ENCODE peak calls at places on chromosomes 7 and 10, in ten cellular contexts. B, X, Z, V, L, S, P, E, I and K are unnamed samples.

GRCh38 chr7:117149692-117150091 is 173.2 kb downstream of the WNT2 start:
- DNase-seq in E (no peak), X (no peak), L (no peak), Z (no peak), V (no peak), I (no peak), S (no peak), B (no peak), P (no peak), K (no peak)

GRCh38 chr10:28060031-28060607 is 61.2 kb upstream of the ODAD2 start:
- DNase-seq in X (no peak), P (no peak), L (no peak), E (no peak), I (no peak), S (no peak), Z (no peak), V (no peak), B (no peak), K (no peak)

GRCh38 chr7:140176811-140177702 is at the start of gene KDM7A:
- DNase-seq in L (peak), X (peak), I (peak), B (peak), S (peak), E (peak), P (peak), V (peak), Z (peak), K (peak)

GRCh38 chr10:14032406-14032998 is 298.2 kb downstream of the FRMD4A start:
- DNase-seq in X (no peak), L (no peak), P (no peak), Z (no peak), V (no peak), B (no peak), E (no peak), I (peak), S (peak), K (peak)

GRCh38 chr7:65827366-65827765 is 45.5 kb upstream of the VKORC1L1 start:
- DNase-seq in B (no peak), X (no peak), I (no peak), V (peak), Z (no peak), S (no peak), E (no peak), L (no peak), P (no peak), K (no peak)

GRCh38 chr7:46664458-46664857 is 743.4 kb upstream of the IGFBP3 start:
- DNase-seq in P (no peak), L (no peak), V (no peak), X (no peak), S (no peak), Z (no peak), B (no peak), I (peak), E (no peak), K (no peak)

GRCh38 chr10:10796774-10797415 is 220.8 kb upstream of the CELF2 start:
- DNase-seq in L (no peak), X (peak), V (peak), B (no peak), E (peak), Z (no peak), I (no peak), P (no peak), S (no peak), K (no peak)

GRCh38 chr7:139396323-139396951 is 36.7 kb downstream of the LUC7L2 start:
- DNase-seq in S (no peak), X (no peak), E (peak), Z (no peak), L (no peak), V (no peak), I (no peak), P (no peak), B (no peak), K (no peak)

GRCh38 chr7:72405871-72406270 is 6.3 kb downstream of the CALN1 start:
- DNase-seq in B (no peak), X (no peak), L (no peak), E (no peak), Z (no peak), P (no peak), S (no peak), I (no peak), V (no peak), K (no peak)

GRCh38 chr7:73894851-73895441 is 34.0 kb downstream of the TMEM270 start:
- DNase-seq in B (peak), E (peak), V (peak), L (peak), X (peak), S (peak), P (no peak), Z (peak), I (no peak), K (no peak)
- TF ChIP-seq CTCF in B (peak), E (no peak), V (peak), L (no peak), X (no peak), S (no peak), P (no peak), Z (no peak), I (no peak), K (no peak)

GRCh38 chr7:43458746-43459337 is 124.1 kb upstream of the STK17A start:
- DNase-seq in B (no peak), V (no peak), Z (no peak), P (no peak), S (no peak), I (no peak), E (no peak), X (no peak), L (no peak), K (no peak)
- TF ChIP-seq CTCF in B (no peak), V (no peak), Z (no peak), P (no peak), S (no peak), I (no peak), E (no peak), X (no peak), L (no peak), K (no peak)

DNA sequence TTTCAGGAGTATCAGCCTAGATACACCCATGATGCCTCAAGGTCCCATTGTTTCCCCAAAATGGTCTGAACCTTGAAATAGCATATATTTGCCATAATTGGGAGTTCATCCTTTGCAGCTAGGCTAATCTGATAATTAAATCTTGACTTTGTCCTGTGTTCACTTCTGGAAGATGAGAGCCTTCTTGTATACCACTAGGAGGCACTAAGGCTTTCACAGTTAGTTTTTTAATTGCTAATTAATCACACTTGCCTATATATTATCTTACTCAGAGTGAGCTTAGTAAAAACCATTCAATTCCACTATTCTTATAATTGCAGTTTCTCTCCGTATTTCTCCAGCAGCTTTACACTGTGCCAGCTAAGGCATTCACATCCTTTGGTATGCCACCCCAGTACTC is 48.7 kb upstream of the MAGI2 start:
- DNase-seq in P (no peak), X (no peak), B (no peak), V (no peak), E (no peak), I (no peak), L (no peak), S (no peak), Z (no peak), K (no peak)
- TF ChIP-seq CTCF in P (peak), X (peak), B (no peak), V (no peak), E (peak), I (no peak), L (no peak), S (no peak), Z (no peak), K (no peak)

DNA sequence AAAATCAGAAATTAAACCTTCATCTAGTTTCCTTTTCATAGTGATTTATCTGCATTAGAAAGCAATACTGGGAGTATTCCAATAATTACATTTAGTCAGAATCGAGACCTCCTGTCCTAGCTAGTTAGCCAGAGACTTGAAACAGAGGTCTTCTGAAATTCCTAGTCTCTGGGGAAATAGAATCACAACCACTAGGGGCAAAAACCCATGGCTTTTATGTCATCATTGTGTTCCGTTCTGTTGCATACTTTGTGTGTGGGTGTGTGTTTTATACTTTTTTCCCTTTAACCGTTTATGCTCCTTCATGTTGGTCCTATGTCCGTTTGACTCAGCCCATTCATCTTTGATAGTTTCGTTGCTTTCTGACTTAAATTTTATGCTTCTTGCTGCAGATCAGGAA is 79.8 kb downstream of the RALA start:
- DNase-seq in V (no peak), P (no peak), I (no peak), Z (no peak), E (no peak), X (peak), S (no peak), B (no peak), L (no peak), K (no peak)
- TF ChIP-seq CTCF in V (peak), P (no peak), I (no peak), Z (no peak), E (peak), X (peak), S (no peak), B (no peak), L (no peak), K (no peak)

GRCh38 chr7:4739528-4739992 is 35.9 kb upstream of the AP5Z1 start:
- DNase-seq in L (no peak), V (peak), P (no peak), S (no peak), X (peak), E (peak), I (peak), B (peak), Z (peak), K (no peak)
- TF ChIP-seq CTCF in L (no peak), V (peak), P (no peak), S (no peak), X (peak), E (peak), I (peak), B (peak), Z (peak), K (no peak)

DNA sequence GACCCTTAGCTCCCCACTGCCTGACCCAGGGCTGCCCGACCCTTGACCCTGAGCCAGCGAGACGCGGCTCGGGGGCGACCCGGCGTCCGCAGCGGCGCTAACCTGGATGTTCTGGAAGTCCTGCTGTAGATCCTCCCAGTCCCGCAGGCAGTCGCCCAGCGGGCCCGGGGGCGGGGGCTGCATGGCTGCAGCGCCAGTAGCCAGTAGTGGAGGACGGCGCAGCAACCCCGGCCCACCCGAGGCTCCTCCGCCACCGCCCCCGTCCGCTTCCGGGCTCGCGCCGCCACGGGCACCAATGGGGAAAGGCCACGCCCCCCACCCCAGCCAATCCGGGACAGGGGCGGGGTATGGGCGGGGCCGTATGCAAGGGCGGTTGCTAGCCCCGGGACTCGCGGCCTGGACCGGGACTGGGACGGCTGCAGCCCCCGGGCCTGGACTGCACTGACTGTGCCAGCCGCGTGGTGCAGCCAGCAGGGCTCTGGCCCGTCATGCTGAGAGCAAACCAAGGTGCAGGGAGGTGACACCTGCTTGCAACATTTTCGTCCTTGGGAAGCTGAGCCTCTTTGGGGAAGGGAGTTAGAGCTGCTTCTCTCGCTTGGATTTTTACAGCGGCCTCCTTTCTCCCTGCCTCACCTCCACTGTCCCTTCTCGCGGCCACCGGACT is at the start of gene TMEM120A:
- DNase-seq in S (peak), X (peak), V (peak), I (peak), P (peak), E (peak), L (peak), B (peak), Z (peak), K (peak)
- TF ChIP-seq CTCF in S (no peak), X (peak), V (peak), I (no peak), P (peak), E (no peak), L (peak), B (peak), Z (peak), K (no peak)

GRCh38 chr10:103739039-103739764 is 116.2 kb downstream of the SH3PXD2A start:
- DNase-seq in E (peak), S (no peak), B (peak), Z (no peak), X (peak), P (peak), I (no peak), L (peak), V (peak), K (no peak)

GRCh38 chr10:103734731-103735130 is 120.6 kb downstream of the SH3PXD2A start:
- DNase-seq in X (no peak), B (no peak), Z (no peak), L (no peak), I (no peak), P (no peak), E (no peak), S (no peak), V (no peak), K (no peak)

GRCh38 chr10:103736044-103736443 is 119.3 kb downstream of the SH3PXD2A start:
- DNase-seq in V (no peak), Z (no peak), L (no peak), S (no peak), E (no peak), B (no peak), P (no peak), I (no peak), X (no peak), K (no peak)

GRCh38 chr10:103737735-103738367 is 117.5 kb downstream of the SH3PXD2A start:
- DNase-seq in E (no peak), I (no peak), Z (no peak), V (no peak), S (no peak), X (no peak), L (no peak), P (no peak), B (no peak), K (no peak)

GRCh38 chr10:103736763-103737162 is 118.6 kb downstream of the SH3PXD2A start:
- DNase-seq in S (no peak), Z (no peak), P (no peak), B (no peak), X (no peak), I (peak), E (no peak), V (no peak), L (no peak), K (no peak)
- TF ChIP-seq CTCF in S (no peak), Z (no peak), P (no peak), B (no peak), X (no peak), I (no peak), E (no peak), V (no peak), L (no peak), K (no peak)